ENCODE peak calls at places on chromosomes 16 and 17, in nine cellular contexts. One of them, this sample, is unnamed.

GRCh38 chr17:76199466-76199865 is 40.8 kb downstream of the RNF157 start:
- DNase-seq in left ventricle myocardium inferior: no peak
- DNase-seq in GM10248: no peak
- DNase-seq in ovary: no peak
- DNase-seq in kidney tubule cell: no peak
- DNase-seq in H9: no peak
- DNase-seq in Ammon's horn: no peak
- DNase-seq in GM20000: no peak
- DNase-seq in SHP77: no peak
- DNase-seq in this sample: no peak

GRCh38 chr17:63349478-63350000 is 96.6 kb downstream of the CYB561 start:
- DNase-seq in GM10248: no peak
- DNase-seq in SHP77: no peak
- DNase-seq in H9: no peak
- DNase-seq in Ammon's horn: no peak
- DNase-seq in ovary: no peak
- DNase-seq in GM20000: no peak
- DNase-seq in left ventricle myocardium inferior: no peak
- DNase-seq in kidney tubule cell: no peak
- DNase-seq in this sample: no peak

GRCh38 chr17:14320734-14321475 is 20.0 kb downstream of the HS3ST3B1 start:
- DNase-seq in ovary: no peak
- DNase-seq in Ammon's horn: no peak
- DNase-seq in GM10248: no peak
- DNase-seq in left ventricle myocardium inferior: no peak
- DNase-seq in SHP77: no peak
- DNase-seq in kidney tubule cell: no peak
- DNase-seq in GM20000: no peak
- DNase-seq in H9: no peak
- DNase-seq in this sample: no peak

GRCh38 chr17:31248986-31249385 is 48.1 kb downstream of the OMG start:
- DNase-seq in left ventricle myocardium inferior: no peak
- DNase-seq in ovary: no peak
- DNase-seq in Ammon's horn: no peak
- DNase-seq in SHP77: no peak
- DNase-seq in GM10248: no peak
- DNase-seq in kidney tubule cell: peak
- DNase-seq in GM20000: no peak
- DNase-seq in H9: no peak
- DNase-seq in this sample: no peak

GRCh38 chr16:81505011-81505660 is 60.5 kb downstream of the CMIP start:
- DNase-seq in Ammon's horn: no peak
- DNase-seq in GM20000: peak
- DNase-seq in SHP77: no peak
- DNase-seq in left ventricle myocardium inferior: no peak
- DNase-seq in kidney tubule cell: peak
- DNase-seq in ovary: no peak
- DNase-seq in H9: no peak
- DNase-seq in GM10248: peak
- DNase-seq in this sample: peak

GRCh38 chr16:11079657-11080187 is 135.4 kb downstream of the CLEC16A start:
- DNase-seq in ovary: no peak
- DNase-seq in left ventricle myocardium inferior: no peak
- DNase-seq in GM20000: peak
- DNase-seq in SHP77: no peak
- DNase-seq in Ammon's horn: peak
- DNase-seq in GM10248: peak
- DNase-seq in kidney tubule cell: peak
- DNase-seq in H9: no peak
- DNase-seq in this sample: no peak

GRCh38 chr17:7405413-7405881 is 1.6 kb upstream of the TMEM256 start:
- DNase-seq in GM20000: no peak
- DNase-seq in left ventricle myocardium inferior: no peak
- DNase-seq in ovary: peak
- DNase-seq in kidney tubule cell: no peak
- DNase-seq in Ammon's horn: peak
- DNase-seq in SHP77: no peak
- DNase-seq in GM10248: no peak
- DNase-seq in H9: no peak
- DNase-seq in this sample: peak

GRCh38 chr16:17552351-17552750 is 81.6 kb upstream of the XYLT1 start:
- DNase-seq in GM10248: no peak
- DNase-seq in left ventricle myocardium inferior: no peak
- DNase-seq in SHP77: no peak
- DNase-seq in GM20000: no peak
- DNase-seq in Ammon's horn: no peak
- DNase-seq in kidney tubule cell: no peak
- DNase-seq in ovary: no peak
- DNase-seq in H9: no peak
- DNase-seq in this sample: no peak

GRCh38 chr17:56896217-56896967 is 17.5 kb downstream of the TRIM25 start:
- DNase-seq in ovary: no peak
- DNase-seq in kidney tubule cell: peak
- DNase-seq in GM20000: no peak
- DNase-seq in GM10248: no peak
- DNase-seq in H9: no peak
- DNase-seq in SHP77: no peak
- DNase-seq in left ventricle myocardium inferior: no peak
- DNase-seq in Ammon's horn: no peak
- DNase-seq in this sample: no peak

GRCh38 chr17:72363336-72363620 is 242.5 kb downstream of the SOX9 start:
- DNase-seq in ovary: no peak
- DNase-seq in GM20000: no peak
- DNase-seq in kidney tubule cell: no peak
- DNase-seq in H9: no peak
- DNase-seq in Ammon's horn: no peak
- DNase-seq in GM10248: no peak
- DNase-seq in left ventricle myocardium inferior: no peak
- DNase-seq in SHP77: no peak
- DNase-seq in this sample: no peak

GRCh38 chr17:55587608-55588139 is 76.4 kb upstream of the SMIM36 start:
- DNase-seq in GM20000: no peak
- DNase-seq in left ventricle myocardium inferior: peak
- DNase-seq in Ammon's horn: no peak
- DNase-seq in ovary: peak
- DNase-seq in H9: no peak
- DNase-seq in GM10248: no peak
- DNase-seq in kidney tubule cell: no peak
- DNase-seq in SHP77: no peak
- DNase-seq in this sample: no peak

GRCh38 chr17:82544431-82545070 is 25.0 kb downstream of the FOXK2 start:
- DNase-seq in ovary: peak
- DNase-seq in GM10248: no peak
- DNase-seq in left ventricle myocardium inferior: peak
- DNase-seq in Ammon's horn: peak
- DNase-seq in SHP77: no peak
- DNase-seq in kidney tubule cell: no peak
- DNase-seq in GM20000: no peak
- DNase-seq in H9: no peak
- DNase-seq in this sample: no peak

GRCh38 chr16:70576431-70577255 is 53.0 kb downstream of the SF3B3 start:
- DNase-seq in ovary: no peak
- DNase-seq in SHP77: peak
- DNase-seq in GM10248: peak
- DNase-seq in GM20000: peak
- DNase-seq in left ventricle myocardium inferior: no peak
- DNase-seq in Ammon's horn: no peak
- DNase-seq in kidney tubule cell: peak
- DNase-seq in H9: no peak
- DNase-seq in this sample: no peak

GRCh38 chr16:18853694-18854093 is 52.3 kb upstream of the ARL6IP1 start:
- DNase-seq in kidney tubule cell: no peak
- DNase-seq in SHP77: no peak
- DNase-seq in ovary: no peak
- DNase-seq in GM10248: no peak
- DNase-seq in left ventricle myocardium inferior: no peak
- DNase-seq in Ammon's horn: no peak
- DNase-seq in H9: no peak
- DNase-seq in GM20000: no peak
- DNase-seq in this sample: no peak

GRCh38 chr17:1792495-1793446 is 30.9 kb downstream of the SERPINF1 start:
- DNase-seq in kidney tubule cell: no peak
- DNase-seq in H9: no peak
- DNase-seq in GM10248: no peak
- DNase-seq in SHP77: no peak
- DNase-seq in GM20000: no peak
- DNase-seq in Ammon's horn: no peak
- DNase-seq in left ventricle myocardium inferior: no peak
- DNase-seq in ovary: no peak
- DNase-seq in this sample: no peak

GRCh38 chr17:69560987-69561441 is 146.5 kb downstream of the MAP2K6 start:
- DNase-seq in Ammon's horn: no peak
- DNase-seq in GM10248: no peak
- DNase-seq in H9: no peak
- DNase-seq in kidney tubule cell: no peak
- DNase-seq in left ventricle myocardium inferior: no peak
- DNase-seq in ovary: no peak
- DNase-seq in SHP77: no peak
- DNase-seq in GM20000: no peak
- DNase-seq in this sample: no peak

GRCh38 chr17:42459983-42460300 is 1.3 kb downstream of the ATP6V0A1 start:
- DNase-seq in left ventricle myocardium inferior: no peak
- DNase-seq in GM20000: peak
- DNase-seq in SHP77: no peak
- DNase-seq in ovary: no peak
- DNase-seq in GM10248: peak
- DNase-seq in Ammon's horn: peak
- DNase-seq in kidney tubule cell: peak
- DNase-seq in H9: no peak
- DNase-seq in this sample: no peak

GRCh38 chr16:49081556-49081955 is 200.1 kb downstream of the CBLN1 start:
- DNase-seq in SHP77: no peak
- DNase-seq in H9: no peak
- DNase-seq in GM10248: no peak
- DNase-seq in GM20000: no peak
- DNase-seq in Ammon's horn: no peak
- DNase-seq in kidney tubule cell: no peak
- DNase-seq in ovary: no peak
- DNase-seq in left ventricle myocardium inferior: no peak
- DNase-seq in this sample: no peak

GRCh38 chr17:69575346-69575761 is 160.9 kb downstream of the MAP2K6 start:
- DNase-seq in SHP77: no peak
- DNase-seq in GM20000: no peak
- DNase-seq in ovary: no peak
- DNase-seq in GM10248: no peak
- DNase-seq in kidney tubule cell: peak
- DNase-seq in H9: no peak
- DNase-seq in left ventricle myocardium inferior: no peak
- DNase-seq in Ammon's horn: peak
- DNase-seq in this sample: no peak

GRCh38 chr17:68640601-68641000 is 39.4 kb upstream of the FAM20A start:
- DNase-seq in ovary: no peak
- DNase-seq in left ventricle myocardium inferior: no peak
- DNase-seq in kidney tubule cell: no peak
- DNase-seq in H9: no peak
- DNase-seq in GM20000: no peak
- DNase-seq in SHP77: no peak
- DNase-seq in GM10248: no peak
- DNase-seq in Ammon's horn: no peak
- DNase-seq in this sample: no peak

This sample was measured in globus pallidus.